ENCODE peak calls at places on chromosomes 7 and 10, in four cellular contexts. One of them, this sample, is unnamed.

GRCh38 chr7:3922175-3922635 is 621.2 kb downstream of the SDK1 start:
- DNase-seq in NCI-H226: peak
- DNase-seq in cardiac muscle cell: peak
- DNase-seq in A172: peak
- DNase-seq in this sample: peak

GRCh38 chr7:66157060-66157459 is 42.4 kb downstream of the CRCP start:
- DNase-seq in NCI-H226: no peak
- DNase-seq in cardiac muscle cell: no peak
- DNase-seq in A172: peak
- DNase-seq in this sample: no peak

GRCh38 chr7:138338361-138338760 is 121.7 kb upstream of the TRIM24 start:
- DNase-seq in NCI-H226: peak
- DNase-seq in cardiac muscle cell: peak
- DNase-seq in A172: no peak
- DNase-seq in this sample: no peak

GRCh38 chr7:128197586-128197985 is 43.5 kb upstream of the LEP start:
- DNase-seq in NCI-H226: peak
- DNase-seq in cardiac muscle cell: no peak
- DNase-seq in A172: no peak
- DNase-seq in this sample: no peak

GRCh38 chr7:405489-406211 is 114.0 kb downstream of the PDGFA start:
- DNase-seq in NCI-H226: no peak
- DNase-seq in cardiac muscle cell: no peak
- DNase-seq in A172: no peak
- DNase-seq in this sample: no peak

GRCh38 chr10:31742255-31742654 is 186.4 kb downstream of the ARHGAP12 start:
- DNase-seq in NCI-H226: no peak
- DNase-seq in cardiac muscle cell: no peak
- DNase-seq in A172: no peak
- DNase-seq in this sample: no peak

GRCh38 chr10:76436367-76436766 is 1004.9 kb downstream of the LRMDA start:
- DNase-seq in NCI-H226: no peak
- DNase-seq in cardiac muscle cell: no peak
- DNase-seq in A172: no peak
- DNase-seq in this sample: no peak

GRCh38 chr7:154255324-154255723 is 203.1 kb downstream of the DPP6 start:
- DNase-seq in NCI-H226: no peak
- DNase-seq in cardiac muscle cell: no peak
- DNase-seq in A172: no peak
- DNase-seq in this sample: no peak

GRCh38 chr10:132669208-132669861 is 116.6 kb downstream of the NKX6-2 start:
- DNase-seq in NCI-H226: no peak
- DNase-seq in cardiac muscle cell: no peak
- DNase-seq in A172: no peak
- DNase-seq in this sample: no peak

GRCh38 chr10:78905015-78905939 is 163.5 kb upstream of the ZMIZ1 start:
- DNase-seq in NCI-H226: no peak
- DNase-seq in cardiac muscle cell: no peak
- DNase-seq in A172: no peak
- DNase-seq in this sample: no peak

GRCh38 chr10:90930070-90930837 is 9.4 kb upstream of the ANKRD1 start:
- DNase-seq in NCI-H226: peak
- DNase-seq in cardiac muscle cell: peak
- DNase-seq in A172: peak
- DNase-seq in this sample: no peak

GRCh38 chr10:93947055-93947454 is 46.7 kb upstream of the PLCE1 start:
- DNase-seq in NCI-H226: peak
- DNase-seq in cardiac muscle cell: peak
- DNase-seq in A172: peak
- DNase-seq in this sample: no peak

GRCh38 chr10:7766241-7766640 is 21.6 kb downstream of the KIN start:
- DNase-seq in NCI-H226: no peak
- DNase-seq in cardiac muscle cell: no peak
- DNase-seq in A172: no peak
- DNase-seq in this sample: no peak

This sample was measured in K562.